ENCODE peak calls at places on chromosomes 1 and 21, in five cellular contexts. W is testis, K is body of pancreas, L is A549, H is IMR-90. N is an unnamed sample.
A peak's percentile ranks its signal among the peaks of the same experiment; 100 is the strongest.

GRCh38 chr1:41666991-41667631 is 182.6 kb upstream of the EDN2 start:
- DNase-seq in L (no peak), H (peak; percentile 28), K (peak; percentile 65), W (no peak), N (peak; percentile 73)

GRCh38 chr21:42305707-42306147 is 9.5 kb downstream of the TFF3 start:
- DNase-seq in W (no peak), H (no peak), K (no peak), L (no peak), N (no peak)

GRCh38 chr1:37438971-37439671 is 35.3 kb upstream of the ZC3H12A start:
- DNase-seq in L (no peak), K (no peak), W (no peak), H (no peak), N (no peak)

GRCh38 chr1:8343464-8344001 is 25.6 kb downstream of the SLC45A1 start:
- DNase-seq in W (peak; percentile 83), K (peak; percentile 65), L (peak; percentile 89), H (peak; percentile 98), N (peak; percentile 87)

GRCh38 chr1:14650951-14651350 is 52.5 kb downstream of the KAZN start:
- DNase-seq in W (no peak), H (no peak), L (no peak), K (no peak), N (no peak)

GRCh38 chr1:36764796-36765195 is 269.5 kb downstream of the GRIK3 start:
- DNase-seq in H (no peak), K (no peak), L (no peak), W (no peak), N (no peak)

GRCh38 chr1:197868751-197869501 is 33.5 kb upstream of the C1orf53 start:
- DNase-seq in H (peak; percentile 70), K (peak; percentile 41), W (peak; percentile 41), L (peak; percentile 68), N (peak; percentile 25)

GRCh38 chr1:24127801-24128363 is 15.1 kb downstream of the IL22RA1 start:
- DNase-seq in L (no peak), H (no peak), W (no peak), K (peak; percentile 61), N (no peak)

GRCh38 chr1:150912623-150913022 is 13.5 kb upstream of the SETDB1 start:
- DNase-seq in W (no peak), H (no peak), L (no peak), K (no peak), N (no peak)

GRCh38 chr1:155172732-155173477 is at the start of gene KRTCAP2:
- DNase-seq in H (peak; percentile 95), L (peak; percentile 97), K (peak; percentile 93), W (peak; percentile 95), N (peak; percentile 91)
- TF ChIP-seq POLR2A in H (peak; percentile 87), L (peak; percentile 71), K (no peak), W (no peak), N (peak; percentile 67)

DNA sequence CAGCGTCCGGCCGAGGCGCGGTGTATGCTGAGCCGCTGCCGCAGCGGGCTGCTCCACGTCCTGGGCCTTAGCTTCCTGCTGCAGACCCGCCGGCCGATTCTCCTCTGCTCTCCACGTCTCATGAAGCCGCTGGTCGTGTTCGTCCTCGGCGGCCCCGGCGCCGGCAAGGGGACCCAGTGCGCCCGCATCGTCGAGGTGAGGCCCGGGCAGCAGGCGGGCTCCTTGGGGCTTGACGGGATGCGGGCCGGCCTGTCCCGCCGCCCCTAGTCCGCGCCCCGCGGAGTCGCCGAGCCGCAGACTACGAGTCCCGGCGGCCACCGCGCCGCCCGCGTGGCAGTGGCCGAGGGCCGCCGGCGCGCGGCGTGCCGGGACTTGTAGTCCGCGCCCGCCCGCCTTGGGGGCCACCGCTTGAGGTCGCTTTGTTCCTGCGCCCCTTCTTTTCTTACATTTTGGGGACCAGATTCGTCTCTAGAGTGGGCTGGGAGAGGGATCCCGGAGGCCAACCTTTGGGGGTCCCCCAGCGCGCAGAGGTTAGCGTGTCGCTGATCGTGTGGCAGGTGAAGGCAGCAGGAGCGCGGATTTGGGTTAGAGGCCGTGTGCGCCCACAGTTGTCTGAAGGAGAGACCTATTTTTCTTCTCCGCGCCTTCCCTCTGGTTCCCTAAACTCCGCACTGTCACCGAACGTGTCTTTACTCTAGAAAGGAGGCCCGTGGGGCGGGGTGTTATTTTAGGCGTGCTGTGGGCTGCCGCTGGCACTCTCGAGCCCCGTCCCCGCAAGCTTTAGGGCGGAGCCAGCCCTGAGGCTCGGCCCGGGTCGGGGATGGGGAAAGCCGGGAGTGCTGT is 553 bp downstream of the CMPK1 start:
- DNase-seq in L (peak; percentile 80), W (peak; percentile 88), H (peak; percentile 74), K (peak; percentile 85), N (peak; percentile 78)
- TF ChIP-seq CTCF in L (peak; percentile 35), W (peak; percentile 12), H (peak; percentile 7), K (no peak), N (no peak)

GRCh38 chr1:92465256-92465647 is 21.5 kb downstream of the GFI1 start:
- DNase-seq in H (no peak), K (no peak), L (no peak), W (no peak), N (no peak)
- H3K4me1 ChIP-seq in H (no peaks in the 10 kb centered on the region), K (no peaks in the 10 kb centered on the region), L (no peaks in the 10 kb centered on the region), W (no peaks in the 10 kb centered on the region), N (no peaks in the 10 kb centered on the region)

DNA sequence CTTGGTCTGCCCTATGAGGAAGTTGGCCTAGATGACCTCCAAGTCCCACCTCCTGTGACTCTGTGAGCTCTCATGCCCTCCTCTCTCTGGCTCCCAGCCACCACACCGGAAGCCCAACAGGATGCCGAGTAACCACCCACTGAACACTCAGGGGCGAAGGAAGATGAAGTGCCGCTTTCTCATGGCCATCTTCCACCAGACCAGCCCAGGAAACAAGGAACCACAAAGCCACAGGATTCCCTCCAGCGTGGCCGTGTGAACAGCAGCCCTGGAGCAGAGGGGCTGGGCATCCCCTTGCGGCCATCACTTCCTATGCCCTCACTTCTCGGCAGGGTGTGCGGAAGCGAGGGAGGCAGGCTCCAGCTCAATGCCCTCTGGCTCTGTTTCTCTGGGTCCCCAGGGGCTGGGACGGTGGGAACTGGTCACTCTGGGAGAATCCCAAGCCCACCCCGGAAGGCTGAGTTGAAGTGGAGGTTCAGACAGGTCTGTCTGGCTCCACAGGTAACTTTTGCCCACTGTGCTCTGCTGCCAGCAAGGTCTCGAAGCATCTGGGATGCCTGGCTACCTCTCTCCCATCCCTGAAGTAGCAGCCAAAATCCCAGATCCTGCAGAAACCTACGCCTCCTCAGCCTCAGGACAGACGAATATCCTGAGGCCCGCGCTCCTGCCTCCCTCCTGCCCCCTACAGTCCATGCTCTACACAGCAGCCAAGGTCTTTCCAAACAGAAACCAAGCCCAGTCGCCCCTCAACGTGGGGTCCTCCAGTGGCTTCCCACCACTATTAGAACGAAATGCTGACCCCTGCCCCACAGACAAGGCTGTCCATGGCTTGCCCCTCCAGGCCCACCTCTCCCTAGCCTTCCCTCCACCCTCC is 44.2 kb upstream of the ECE1 start:
- DNase-seq in K (peak; percentile 83), H (peak; percentile 86), W (peak; percentile 76), L (peak; percentile 65), N (no peak)
- TF ChIP-seq POLR2A in K (no peak), H (peak; percentile 32), W (no peak), L (no peak), N (no peak)

GRCh38 chr1:19203440-19203839 is 6.6 kb downstream of the UBR4 start:
- DNase-seq in L (peak; percentile 40), H (peak; percentile 85), W (no peak), K (peak; percentile 48), N (peak; percentile 80)
- TF ChIP-seq CTCF in L (no peak), H (no peak), W (no peak), K (no peak), N (no peak)

DNA sequence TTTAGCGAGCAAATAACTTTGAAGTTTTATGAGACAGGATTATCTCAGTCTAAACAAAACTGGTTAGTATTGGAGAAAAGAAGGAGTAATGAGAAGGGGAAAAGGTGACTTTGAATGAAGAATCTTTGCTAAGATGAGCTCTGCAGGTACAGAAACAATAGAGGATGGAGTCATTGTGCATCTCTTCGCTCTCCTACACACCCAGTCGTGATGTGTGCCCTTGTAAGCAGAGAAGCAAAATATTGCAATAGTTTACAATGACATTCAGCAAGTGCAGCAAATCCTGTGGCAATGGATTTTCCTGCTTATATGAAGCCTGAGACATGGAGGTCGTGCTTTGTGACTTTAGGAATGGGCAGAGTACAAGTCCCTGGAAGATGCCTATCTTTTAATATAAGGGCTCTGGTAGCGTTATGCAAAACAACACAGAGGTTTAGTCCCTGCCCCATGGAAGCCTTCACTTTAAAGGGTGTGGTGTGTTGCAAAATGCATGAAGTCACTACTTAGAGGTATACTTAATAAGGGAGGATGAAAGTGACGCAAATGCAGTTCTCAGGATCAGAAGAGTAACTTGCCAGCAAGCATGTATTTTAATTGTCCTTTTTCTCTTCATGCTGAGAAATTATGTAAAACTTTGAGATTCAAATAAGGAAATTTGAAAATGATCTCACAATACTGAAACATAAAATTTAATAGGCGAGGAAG is 88.0 kb upstream of the IVNS1ABP start:
- DNase-seq in W (no peak), H (no peak), L (no peak), K (no peak), N (no peak)
- H3K4me1 ChIP-seq in W (no peaks in the 10 kb centered on the region), H (peaks cover 6% of the 10 kb centered on the region), L (peaks cover 21% of the 10 kb centered on the region), K (no peaks in the 10 kb centered on the region), N (peaks cover 3% of the 10 kb centered on the region)

N was measured in prostate gland.